ENCODE peak calls at places on chromosomes 7 and 10, in ten cellular contexts. W is NCI-H1092, P is hypothalamus, I is HCT116, G is hepatocyte, O is T follicular helper cell, Y is iris pigment epithelial cell, R is cardiac septum, V is M059J, X is GM12865. M is an unnamed sample.

GRCh38 chr10:112844681-112845080 is 105.4 kb upstream of the TCF7L2 start:
- DNase-seq in Y (no peak), G (no peak), R (no peak), P (no peak), O (no peak), X (no peak), W (no peak), I (no peak), V (no peak), M (no peak)

GRCh38 chr7:102890292-102890970 is 22.4 kb upstream of the LRRC17 start:
- DNase-seq in W (no peak), O (no peak), I (no peak), X (no peak), V (peak), R (no peak), Y (peak), P (no peak), G (peak), M (no peak)

GRCh38 chr10:124325998-124326636 is 92.6 kb downstream of the OAT start:
- DNase-seq in X (no peak), V (no peak), R (no peak), I (no peak), G (no peak), Y (no peak), W (no peak), P (no peak), O (no peak), M (no peak)

GRCh38 chr10:5108658-5109416 is 14.6 kb downstream of the AKR1C3 start:
- DNase-seq in G (no peak), P (no peak), O (no peak), W (no peak), Y (no peak), R (no peak), X (no peak), I (no peak), V (no peak), M (no peak)

GRCh38 chr10:48390005-48390871 is 83.8 kb downstream of the MAPK8 start:
- DNase-seq in I (no peak), X (no peak), V (no peak), G (no peak), O (no peak), R (no peak), W (no peak), P (no peak), Y (no peak), M (no peak)

GRCh38 chr7:46613116-46613515 is 692.0 kb upstream of the IGFBP3 start:
- DNase-seq in Y (peak), X (no peak), I (no peak), W (no peak), R (no peak), G (no peak), V (no peak), O (no peak), P (no peak), M (no peak)

GRCh38 chr10:69088801-69089501 is 1.0 kb downstream of the SRGN start:
- DNase-seq in V (peak), O (peak), W (no peak), Y (peak), P (no peak), I (no peak), X (peak), R (no peak), G (no peak), M (no peak)

GRCh38 chr10:132248455-132249231 is 59.1 kb downstream of the STK32C start:
- DNase-seq in G (peak), P (no peak), I (peak), V (no peak), Y (no peak), O (peak), W (peak), X (no peak), R (no peak), M (peak)

GRCh38 chr10:102919237-102919959 is 1.3 kb downstream of the CNNM2 start:
- DNase-seq in I (no peak), V (no peak), X (peak), R (no peak), O (no peak), P (no peak), W (no peak), G (peak), Y (no peak), M (no peak)

GRCh38 chr10:132634241-132634946 is 96.8 kb downstream of the INPP5A start:
- DNase-seq in V (no peak), Y (no peak), W (no peak), O (no peak), R (peak), X (peak), I (no peak), G (no peak), P (no peak), M (no peak)

GRCh38 chr10:89838002-89838615 is 136.7 kb downstream of the KIF20B start:
- DNase-seq in V (no peak), R (no peak), W (no peak), O (no peak), X (no peak), I (no peak), G (no peak), P (no peak), Y (no peak), M (no peak)

GRCh38 chr7:139733751-139734150 is 44.0 kb downstream of the HIPK2 start:
- DNase-seq in O (no peak), I (no peak), W (no peak), V (no peak), P (no peak), G (no peak), Y (no peak), R (no peak), X (no peak), M (no peak)

GRCh38 chr10:131806646-131807317 is 94.0 kb upstream of the PPP2R2D start:
- DNase-seq in X (no peak), P (no peak), Y (no peak), O (no peak), R (peak), G (no peak), W (no peak), I (no peak), V (no peak), M (no peak)

GRCh38 chr10:132408367-132408781 is 11.4 kb downstream of the PWWP2B start:
- DNase-seq in I (no peak), O (no peak), V (no peak), P (no peak), R (no peak), Y (no peak), X (no peak), G (peak), W (no peak), M (no peak)

GRCh38 chr10:50421026-50421719 is 169.9 kb upstream of the ASAH2 start:
- DNase-seq in O (no peak), G (peak), P (no peak), W (no peak), I (no peak), X (peak), Y (peak), R (no peak), V (peak), M (no peak)

GRCh38 chr7:159201722-159202330 is 57.2 kb upstream of the VIPR2 start:
- DNase-seq in P (no peak), W (no peak), Y (no peak), V (peak), I (no peak), G (no peak), R (no peak), O (no peak), X (no peak), M (no peak)

GRCh38 chr10:126749030-126749655 is 78.7 kb upstream of the C10orf90 start:
- DNase-seq in P (peak), Y (peak), R (peak), O (no peak), V (peak), G (peak), X (peak), W (peak), I (peak), M (peak)

GRCh38 chr10:103816431-103816830 is 38.9 kb downstream of the SH3PXD2A start:
- DNase-seq in V (peak), X (peak), R (no peak), W (no peak), O (no peak), P (no peak), I (peak), G (no peak), Y (peak), M (no peak)

GRCh38 chr10:6053816-6054581 is 8.2 kb downstream of the IL2RA start:
- DNase-seq in P (no peak), O (no peak), I (no peak), X (peak), Y (no peak), R (peak), G (peak), W (no peak), V (no peak), M (no peak)

GRCh38 chr10:131901181-131901829 is 497 bp downstream of the PPP2R2D start:
- DNase-seq in W (no peak), R (peak), G (peak), O (peak), V (peak), X (peak), P (no peak), Y (peak), I (no peak), M (no peak)

GRCh38 chr10:88125766-88126165 is 262.3 kb downstream of the PTEN start:
- DNase-seq in G (no peak), V (no peak), O (no peak), X (no peak), R (no peak), W (no peak), I (no peak), P (no peak), Y (no peak), M (no peak)

GRCh38 chr7:74104702-74105101 is 21.1 kb downstream of the LIMK1 start:
- DNase-seq in R (no peak), G (no peak), X (no peak), V (peak), W (no peak), P (no peak), Y (peak), I (peak), O (no peak), M (no peak)

GRCh38 chr10:110865184-110865803 is 6.4 kb upstream of the PDCD4 start:
- DNase-seq in O (no peak), V (peak), R (no peak), Y (peak), I (no peak), W (no peak), X (no peak), P (no peak), G (peak), M (no peak)

GRCh38 chr7:14446829-14447228 is 455.7 kb downstream of the DGKB start:
- DNase-seq in P (no peak), R (no peak), Y (no peak), X (no peak), V (no peak), W (no peak), O (no peak), G (no peak), I (no peak), M (no peak)

GRCh38 chr7:23333671-23334246 is 34.6 kb downstream of the MALSU1 start:
- DNase-seq in V (peak), Y (peak), W (no peak), X (no peak), P (no peak), G (peak), O (no peak), R (no peak), I (no peak), M (no peak)

GRCh38 chr10:30581779-30582380 is 47.7 kb downstream of the LYZL2 start:
- DNase-seq in V (peak), W (peak), O (no peak), P (no peak), R (no peak), Y (peak), I (peak), X (peak), G (peak), M (no peak)

GRCh38 chr10:124517466-124517865 is 55.8 kb downstream of the LHPP start:
- DNase-seq in V (no peak), X (no peak), G (no peak), O (no peak), I (no peak), Y (no peak), W (no peak), P (no peak), R (no peak), M (no peak)

GRCh38 chr10:129761166-129761565 is 202.9 kb downstream of the EBF3 start:
- DNase-seq in O (no peak), X (no peak), G (no peak), P (no peak), R (peak), I (no peak), Y (no peak), W (no peak), V (no peak), M (no peak)

GRCh38 chr7:152925412-152926147 is 166.0 kb downstream of the ACTR3B start:
- DNase-seq in O (no peak), X (no peak), W (no peak), P (no peak), V (no peak), R (no peak), Y (no peak), I (no peak), G (peak), M (no peak)

GRCh38 chr7:111518264-111518663 is 44.0 kb downstream of the IMMP2L start:
- DNase-seq in G (no peak), W (no peak), X (no peak), P (no peak), V (no peak), O (no peak), Y (no peak), I (no peak), R (no peak), M (no peak)

GRCh38 chr7:16396766-16397496 is 24.4 kb downstream of the CRPPA start:
- DNase-seq in G (no peak), X (no peak), V (no peak), O (no peak), P (no peak), Y (no peak), I (no peak), W (no peak), R (no peak), M (no peak)

M was measured in NCI-H2029.